ENCODE peak calls at places on chromosomes 7 and 10, in six cellular contexts. X is Peyer's patch, G is AG08396, D is Calu3, E is glutamatergic neuron, O is nephron progenitor cell. P is an unnamed sample.

GRCh38 chr10:103772096-103772845 is 83.1 kb downstream of the SH3PXD2A start:
- DNase-seq in X (peak; percentile 77), G (peak; percentile 93), D (peak; percentile 47), E (peak; percentile 74), O (peak; percentile 82), P (peak; percentile 68)

GRCh38 chr10:78301481-78301880 is 267.8 kb downstream of the RPS24 start:
- DNase-seq in X (no peak), G (no peak), D (no peak), E (no peak), O (no peak), P (no peak)

GRCh38 chr10:28738200-28738599 is 60.9 kb downstream of the BAMBI start:
- DNase-seq in X (no peak), G (no peak), D (no peak), E (no peak), O (no peak), P (no peak)

GRCh38 chr7:81053623-81054022 is 134.8 kb upstream of the SEMA3C start:
- DNase-seq in X (no peak), G (peak; percentile 63), D (no peak), E (no peak), O (no peak), P (no peak)

GRCh38 chr7:74043523-74043951 is 15.6 kb downstream of the ELN start:
- DNase-seq in X (no peak), G (peak; percentile 57), D (no peak), E (no peak), O (peak; percentile 44), P (no peak)

GRCh38 chr7:87146740-87147386 is 5.4 kb upstream of the DMTF1 start:
- DNase-seq in X (no peak), G (no peak), D (no peak), E (peak; percentile 31), O (no peak), P (no peak)

GRCh38 chr10:33241351-33241750 is 93.1 kb downstream of the NRP1 start:
- DNase-seq in X (no peak), G (no peak), D (no peak), E (no peak), O (no peak), P (no peak)

GRCh38 chr7:30914611-30915601 is 3.3 kb downstream of the AQP1 start:
- DNase-seq in X (no peak), G (peak; percentile 69), D (peak; percentile 88), E (no peak), O (no peak), P (peak; percentile 42)

GRCh38 chr10:132986076-132986475 is 43.7 kb upstream of the CFAP46 start:
- DNase-seq in X (no peak), G (no peak), D (no peak), E (peak; percentile 15), O (no peak), P (no peak)

GRCh38 chr7:85010306-85010705 is 176.6 kb downstream of the SEMA3D start:
- DNase-seq in X (no peak), G (no peak), D (no peak), E (no peak), O (no peak), P (no peak)

GRCh38 chr10:126315471-126316177 is 72.7 kb downstream of the ADAM12 start:
- DNase-seq in X (no peak), G (peak; percentile 53), D (no peak), E (no peak), O (no peak), P (peak; percentile 43)